ENCODE peak calls at places on chromosomes 11 and 22, in eight cellular contexts. V, W, M, C, Y, T, P and J are unnamed samples.

GRCh38 chr22:41352058-41352457 is 29.7 kb upstream of the TEF start:
- DNase-seq in V (no peak), W (peak; percentile 39), M (no peak), C (no peak), Y (no peak), T (peak; percentile 25), P (no peak), J (no peak)

GRCh38 chr22:47393191-47393590 is 630.7 kb downstream of the TBC1D22A start:
- DNase-seq in V (no peak), W (no peak), M (no peak), C (no peak), Y (no peak), T (no peak), P (no peak), J (no peak)

GRCh38 chr11:70360211-70360610 is 38.1 kb upstream of the CTTN start:
- DNase-seq in V (no peak), W (no peak), M (no peak), C (no peak), Y (peak; percentile 49), T (no peak), P (no peak), J (no peak)

GRCh38 chr22:42742940-42743339 is 22.3 kb upstream of the A4GALT start:
- DNase-seq in V (no peak), W (no peak), M (no peak), C (no peak), Y (no peak), T (no peak), P (peak; percentile 82), J (no peak)

GRCh38 chr22:39428597-39429071 is 28.2 kb upstream of the MGAT3 start:
- DNase-seq in V (no peak), W (no peak), M (no peak), C (no peak), Y (no peak), T (no peak), P (peak; percentile 98), J (peak; percentile 95)

GRCh38 chr11:89405629-89406028 is 85.5 kb downstream of the NOX4 start:
- DNase-seq in V (no peak), W (no peak), M (no peak), C (no peak), Y (peak; percentile 4), T (no peak), P (peak; percentile 68), J (no peak)

GRCh38 chr11:46916669-46917108 is 1.7 kb downstream of the LRP4 start:
- DNase-seq in V (no peak), W (no peak), M (no peak), C (no peak), Y (peak; percentile 31), T (peak; percentile 89), P (peak; percentile 89), J (no peak)

GRCh38 chr22:37394341-37394740 is 32.9 kb downstream of the ELFN2 start:
- DNase-seq in V (no peak), W (no peak), M (no peak), C (no peak), Y (no peak), T (no peak), P (no peak), J (no peak)

GRCh38 chr11:22703040-22703439 is 36.6 kb downstream of the GAS2 start:
- DNase-seq in V (peak; percentile 61), W (no peak), M (peak; percentile 20), C (peak; percentile 57), Y (peak; percentile 26), T (peak; percentile 2), P (peak; percentile 33), J (peak; percentile 31)